ENCODE peak calls at places on chromosome 21, in five cellular contexts. N is uterus, K is A549, C is stomach, E is IMR-90. H is an unnamed sample.

GRCh38 chr21:44299085-44299457 is 782 bp upstream of the PFKL start:
- DNase-seq in N (no peak), K (no peak), C (no peak), E (peak), H (no peak)

GRCh38 chr21:14215971-14216621 is at the start of gene RBM11:
- DNase-seq in N (peak), K (peak), C (peak), E (peak), H (peak)

GRCh38 chr21:38999148-38999547 is 184.1 kb downstream of the PSMG1 start:
- DNase-seq in N (no peak), K (no peak), C (no peak), E (peak), H (no peak)

GRCh38 chr21:40404319-40404906 is 442.5 kb downstream of the DSCAM start:
- DNase-seq in N (no peak), K (no peak), C (no peak), E (no peak), H (no peak)

GRCh38 chr21:15060776-15061175 is 4.0 kb downstream of the NRIP1 start:
- DNase-seq in N (no peak), K (no peak), C (no peak), E (peak), H (no peak)

GRCh38 chr21:39384674-39385298 is 35.9 kb upstream of the HMGN1 start:
- DNase-seq in N (no peak), K (no peak), C (no peak), E (peak), H (no peak)

GRCh38 chr21:41207401-41208388 is 39.7 kb downstream of the BACE2 start:
- DNase-seq in N (peak), K (no peak), C (peak), E (peak), H (peak)

GRCh38 chr21:40160911-40161310 is 293.7 kb downstream of the PCP4 start:
- DNase-seq in N (no peak), K (no peak), C (no peak), E (no peak), H (no peak)

GRCh38 chr21:26708223-26708800 is 135.2 kb upstream of the CYYR1 start:
- DNase-seq in N (no peak), K (no peak), C (no peak), E (no peak), H (no peak)

GRCh38 chr21:37095821-37096220 is 22.8 kb downstream of the TTC3 start:
- DNase-seq in N (no peak), K (no peak), C (no peak), E (no peak), H (no peak)

GRCh38 chr21:28089599-28090421 is 902.9 kb downstream of the LTN1 start:
- DNase-seq in N (no peak), K (no peak), C (no peak), E (no peak), H (no peak)

GRCh38 chr21:31873696-31874599 is 1.1 kb downstream of the HUNK start:
- DNase-seq in N (peak), K (peak), C (peak), E (peak), H (peak)

GRCh38 chr21:27725916-27726315 is 759.0 kb upstream of the ADAMTS5 start:
- DNase-seq in N (no peak), K (no peak), C (no peak), E (peak), H (no peak)

GRCh38 chr21:39319814-39320332 is 6.4 kb upstream of the BRWD1 start:
- DNase-seq in N (no peak), K (no peak), C (no peak), E (peak), H (no peak)

GRCh38 chr21:26115899-26116298 is 54.7 kb downstream of the APP start:
- DNase-seq in N (no peak), K (no peak), C (no peak), E (peak), H (no peak)

GRCh38 chr21:29433366-29434059 is 134.8 kb downstream of the BACH1 start:
- DNase-seq in N (no peak), K (no peak), C (no peak), E (peak), H (no peak)

GRCh38 chr21:44618504-44618903 is 6.6 kb downstream of the KRTAP10-8 start:
- DNase-seq in N (no peak), K (no peak), C (no peak), E (peak), H (no peak)

GRCh38 chr21:44880762-44881585 is 7.5 kb upstream of the PTTG1IP start:
- DNase-seq in N (no peak), K (no peak), C (no peak), E (peak), H (no peak)

GRCh38 chr21:17506936-17507335 is 5.9 kb upstream of the CXADR start:
- DNase-seq in N (no peak), K (no peak), C (peak), E (no peak), H (peak)

GRCh38 chr21:17514124-17514481 is 1.3 kb downstream of the CXADR start:
- DNase-seq in N (no peak), K (no peak), C (no peak), E (no peak), H (no peak)

GRCh38 chr21:17513214-17514123 is 626 bp downstream of the CXADR start:
- DNase-seq in N (peak), K (no peak), C (peak), E (no peak), H (peak)

DNA sequence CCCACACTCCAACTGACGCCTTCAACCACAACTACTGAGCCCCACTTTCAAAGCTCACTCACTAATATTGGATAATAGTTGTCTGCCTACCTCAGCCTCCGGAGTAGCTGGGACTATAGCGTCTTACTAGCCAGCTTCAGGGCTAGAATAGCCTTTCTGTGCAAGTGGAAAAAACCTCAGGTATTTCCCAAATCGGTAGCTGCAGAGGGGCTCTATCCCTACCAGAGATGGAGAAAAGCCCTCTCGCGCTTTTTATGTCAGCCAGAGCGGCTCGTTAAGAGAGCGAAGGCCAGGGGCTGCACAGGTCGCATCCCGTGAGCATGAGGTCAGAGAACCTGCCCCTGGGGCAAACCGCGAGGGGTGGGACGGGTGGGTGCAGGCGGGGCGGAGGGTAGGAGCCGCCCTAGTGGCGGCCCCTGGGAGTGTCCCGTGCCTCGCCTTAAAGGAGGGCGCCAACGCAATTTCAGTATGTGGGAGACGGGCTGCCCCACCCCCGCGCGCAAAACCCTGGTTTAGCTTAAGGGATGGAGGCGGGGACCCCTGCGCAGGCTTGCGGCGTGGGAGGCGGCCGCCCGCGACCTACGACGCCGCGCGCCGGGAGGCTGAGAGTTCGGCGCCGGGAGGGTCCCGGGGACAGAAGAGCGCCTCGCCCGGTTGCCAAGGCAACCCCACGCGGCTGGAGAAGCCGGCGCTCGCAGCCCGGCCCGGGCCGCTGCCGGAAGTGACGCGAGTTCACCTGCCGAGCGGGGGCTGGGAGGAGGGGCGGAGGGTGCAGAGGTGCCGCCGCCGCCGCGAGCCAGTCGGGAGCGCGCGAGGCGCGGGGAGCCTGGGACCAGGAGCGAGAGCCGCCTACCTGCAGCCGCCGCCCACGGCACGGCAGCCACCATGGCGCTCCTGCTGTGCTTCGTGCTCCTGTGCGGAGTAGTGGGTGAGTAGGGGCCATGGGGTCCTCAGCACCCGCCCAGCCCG is at the start of gene CXADR:
- DNase-seq in N (peak), K (peak), C (peak), E (no peak), H (peak)
- TF ChIP-seq POLR2A in N (peak), K (peak), C (no peak), E (no peak), H (no peak)

DNA sequence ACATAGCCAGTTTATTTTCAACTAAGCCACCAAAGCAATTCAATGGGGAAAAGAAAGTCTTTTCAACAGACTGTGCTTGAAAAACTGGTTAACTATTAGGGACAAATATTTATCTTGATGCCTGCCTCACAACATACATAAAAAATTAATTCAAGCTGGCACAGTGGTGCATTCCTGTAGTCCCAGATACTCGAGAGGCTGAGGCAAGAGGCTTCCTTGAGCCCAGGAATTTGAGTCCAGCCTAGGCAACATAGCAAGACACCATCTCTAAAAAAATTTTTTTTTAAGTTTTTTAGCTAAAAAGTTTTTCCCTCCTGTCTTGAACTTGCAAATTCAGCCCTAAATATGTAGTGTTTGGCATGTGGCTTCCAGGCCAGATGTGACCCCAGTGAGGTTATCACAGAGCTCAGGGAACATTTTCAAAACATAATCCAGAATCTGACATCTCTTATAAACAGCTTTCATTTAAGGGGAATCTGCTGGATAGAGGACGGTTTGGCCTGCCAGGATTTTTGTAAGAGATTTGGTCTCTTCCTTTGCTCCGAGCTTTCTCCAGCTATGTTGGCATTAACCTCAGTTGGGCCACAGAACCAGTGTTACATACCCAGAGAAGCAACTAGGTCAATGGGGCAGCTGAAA is 46.4 kb downstream of the COL6A1 start:
- DNase-seq in N (peak), K (no peak), C (no peak), E (peak), H (no peak)
- H3K4me3 ChIP-seq in N (no peak), K (no peak), C (no peak), E (no peak), H (no peak)

DNA sequence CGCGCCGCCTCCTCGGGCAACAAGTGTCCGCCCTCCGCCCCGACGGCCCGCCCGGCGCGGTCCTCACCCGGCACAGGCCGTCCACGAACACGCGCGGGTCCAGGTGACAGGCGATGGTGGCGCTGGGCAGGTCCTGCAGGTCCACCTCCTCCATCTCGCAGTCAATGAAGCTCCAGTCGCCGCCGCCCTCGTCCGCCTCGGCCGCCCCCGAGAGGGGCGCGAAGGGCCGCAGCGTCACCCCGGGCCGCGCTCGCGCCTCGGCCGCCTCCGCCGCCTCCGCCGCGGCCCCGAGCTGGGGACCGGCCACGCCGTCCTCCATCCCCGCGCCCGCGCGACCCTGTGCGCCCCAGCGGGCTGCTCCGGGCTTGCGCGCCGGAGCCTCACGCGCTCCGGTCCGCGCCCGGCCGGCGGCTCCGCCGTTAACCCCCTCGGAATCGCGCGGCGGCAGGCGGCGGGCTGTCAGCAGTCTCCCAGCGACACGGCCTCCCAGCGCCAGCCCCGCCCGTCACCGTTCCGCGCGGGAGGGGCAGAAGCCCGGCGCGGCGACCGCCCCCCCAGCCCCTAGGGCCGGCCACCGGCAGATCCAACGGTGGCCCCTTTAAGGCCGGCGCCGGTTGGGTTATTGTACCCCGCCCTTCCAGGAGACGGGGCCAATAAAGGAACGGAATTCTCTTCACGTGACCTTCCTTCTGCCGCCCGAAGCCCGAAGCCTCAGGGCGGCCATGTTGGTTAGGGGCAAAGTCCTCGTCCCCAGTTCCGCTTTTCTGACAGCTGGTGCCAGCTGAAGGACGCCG is at the start of gene RCAN1:
- DNase-seq in N (peak), K (peak), C (peak), E (peak), H (peak)
- TF ChIP-seq POLR2A in N (no peak), K (no peak), C (no peak), E (no peak), H (no peak)

DNA sequence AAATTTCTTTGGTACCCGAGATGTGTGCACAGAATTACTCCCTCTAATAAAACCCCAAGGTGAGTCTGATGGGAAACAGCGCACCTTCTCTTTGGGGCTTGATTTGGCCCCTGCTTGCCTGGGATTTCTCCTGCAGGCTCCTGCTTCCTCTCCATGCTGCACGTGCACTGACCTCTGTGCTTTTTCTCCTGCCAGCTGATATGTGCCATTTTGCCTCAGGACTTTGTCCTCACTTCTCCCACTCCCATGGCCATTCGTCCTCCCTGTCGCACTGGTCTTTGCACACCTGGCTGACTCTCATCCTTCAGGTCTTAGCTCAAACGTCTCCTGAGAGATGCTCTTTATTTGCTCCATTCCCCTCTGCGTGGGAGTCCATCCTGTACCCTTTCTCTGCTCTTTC is 1.2 kb downstream of the CBR1 start:
- DNase-seq in N (no peak), K (no peak), C (no peak), E (no peak), H (no peak)
- H3K4me3 ChIP-seq in N (no peak), K (peak), C (peak), E (no peak), H (no peak)

GRCh38 chr21:42424848-42425602 is 21.3 kb downstream of the UBASH3A start:
- DNase-seq in N (no peak), K (no peak), C (no peak), E (no peak), H (no peak)

GRCh38 chr21:42426876-42427480 is 23.3 kb downstream of the UBASH3A start:
- DNase-seq in N (no peak), K (no peak), C (no peak), E (no peak), H (peak)

GRCh38 chr21:42425603-42425985 is 21.9 kb downstream of the UBASH3A start:
- DNase-seq in N (no peak), K (no peak), C (no peak), E (no peak), H (no peak)

GRCh38 chr21:42427809-42428419 is 24.2 kb downstream of the UBASH3A start:
- DNase-seq in N (no peak), K (no peak), C (no peak), E (no peak), H (no peak)

DNA sequence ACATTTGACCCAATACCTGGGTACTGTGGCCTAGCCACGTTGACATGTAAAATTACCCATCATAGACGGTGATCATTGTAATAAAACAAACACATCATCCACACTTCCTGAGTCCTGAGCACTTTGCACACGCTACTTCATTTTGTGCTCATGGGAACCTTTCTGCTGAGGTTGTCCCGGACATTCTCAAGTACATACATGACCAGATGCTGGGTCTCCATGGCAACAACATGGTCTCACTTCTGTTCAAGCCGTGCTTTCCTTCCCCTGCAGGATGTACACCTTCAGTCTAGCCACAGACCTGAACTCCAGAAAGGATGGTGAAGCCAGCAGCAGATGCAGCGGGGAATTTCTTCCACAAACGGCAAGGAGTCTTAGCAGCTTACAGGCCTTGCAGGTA is 22.7 kb downstream of the UBASH3A start:
- DNase-seq in N (no peak), K (no peak), C (no peak), E (no peak), H (no peak)
- TF ChIP-seq POLR2A in N (no peak), K (no peak), C (no peak), E (no peak), H (no peak)